ENCODE peak calls at places on chromosome 19, in four cellular contexts. Z, K, Q and O are unnamed samples.

GRCh38 chr19:28416245-28416644 is 796.7 kb downstream of the UQCRFS1 start:
- DNase-seq in Z (no peak), K (no peak), Q (no peak), O (no peak)

GRCh38 chr19:8655340-8655709 is 24.9 kb downstream of the NFILZ start:
- DNase-seq in Z (no peak), K (no peak), Q (no peak), O (peak; percentile 22)

GRCh38 chr19:29704562-29705558 is 10.2 kb downstream of the C19orf12 start:
- DNase-seq in Z (no peak), K (no peak), Q (no peak), O (no peak)

GRCh38 chr19:6503407-6504201 is 1.5 kb upstream of the TUBB4A start:
- DNase-seq in Z (no peak), K (no peak), Q (no peak), O (no peak)

GRCh38 chr19:6417713-6418561 is 6.7 kb downstream of the KHSRP start:
- DNase-seq in Z (no peak), K (no peak), Q (no peak), O (peak; percentile 84)

GRCh38 chr19:33532859-33533455 is 11.4 kb upstream of the PEPD start:
- DNase-seq in Z (no peak), K (no peak), Q (no peak), O (no peak)

GRCh38 chr19:6728346-6728745 is 7.9 kb upstream of the C3 start:
- DNase-seq in Z (no peak), K (no peak), Q (no peak), O (no peak)

GRCh38 chr19:52211203-52211602 is 21.4 kb downstream of the PPP2R1A start:
- DNase-seq in Z (no peak), K (no peak), Q (no peak), O (no peak)

GRCh38 chr19:28377077-28377476 is 835.9 kb downstream of the UQCRFS1 start:
- DNase-seq in Z (no peak), K (no peak), Q (no peak), O (no peak)

GRCh38 chr19:47723573-47723923 is 10.3 kb downstream of the EHD2 start:
- DNase-seq in Z (no peak), K (no peak), Q (peak; percentile 63), O (no peak)

GRCh38 chr19:46495789-46496099 is at the start of gene PNMA8B:
- DNase-seq in Z (no peak), K (no peak), Q (no peak), O (peak; percentile 99)

GRCh38 chr19:22286151-22286810 is at the start of gene ZNF729:
- DNase-seq in Z (no peak), K (no peak), Q (no peak), O (no peak)

GRCh38 chr19:13796301-13797057 is 1.2 kb downstream of the ZSWIM4 start:
- DNase-seq in Z (no peak), K (peak; percentile 60), Q (peak; percentile 23), O (peak; percentile 43)

GRCh38 chr19:47651132-47651531 is 42.2 kb downstream of the BICRA start:
- DNase-seq in Z (no peak), K (no peak), Q (no peak), O (no peak)

GRCh38 chr19:58510084-58510862 is 1.5 kb downstream of the SLC27A5 start:
- DNase-seq in Z (no peak), K (no peak), Q (peak; percentile 81), O (no peak)

GRCh38 chr19:41795031-41795461 is 1.3 kb upstream of the CEACAM3 start:
- DNase-seq in Z (no peak), K (peak; percentile 38), Q (peak; percentile 29), O (peak; percentile 35)

GRCh38 chr19:52665529-52665928 is 27.4 kb upstream of the ZNF83 start:
- DNase-seq in Z (peak; percentile 17), K (peak; percentile 53), Q (no peak), O (no peak)

GRCh38 chr19:14517840-14518505 is at the start of gene DNAJB1:
- DNase-seq in Z (no peak), K (no peak), Q (peak; percentile 38), O (peak; percentile 94)

GRCh38 chr19:14138576-14139265 is 2.3 kb upstream of the ASF1B start:
- DNase-seq in Z (no peak), K (no peak), Q (no peak), O (no peak)

GRCh38 chr19:41641879-41642485 is 15.1 kb upstream of the CEACAM4 start:
- DNase-seq in Z (peak; percentile 33), K (peak; percentile 37), Q (peak; percentile 23), O (peak; percentile 78)

GRCh38 chr19:37953576-37954303 is 46.7 kb downstream of the SIPA1L3 start:
- DNase-seq in Z (no peak), K (no peak), Q (no peak), O (no peak)

GRCh38 chr19:47676811-47677210 is 36.4 kb upstream of the EHD2 start:
- DNase-seq in Z (no peak), K (no peak), Q (no peak), O (no peak)

GRCh38 chr19:37691881-37692504 is 27.6 kb downstream of the ZNF607 start:
- DNase-seq in Z (no peak), K (no peak), Q (peak; percentile 87), O (peak; percentile 89)

GRCh38 chr19:34256835-34257558 is 2.6 kb downstream of the GARRE1 start:
- DNase-seq in Z (no peak), K (no peak), Q (no peak), O (no peak)

GRCh38 chr19:58157045-58157728 is 6.6 kb upstream of the ZNF329 start:
- DNase-seq in Z (no peak), K (no peak), Q (no peak), O (no peak)

GRCh38 chr19:43639507-43640423 is at the start of gene CADM4:
- DNase-seq in Z (no peak), K (no peak), Q (no peak), O (peak; percentile 93)

GRCh38 chr19:49316284-49316683 is 8.7 kb downstream of the SLC6A16 start:
- DNase-seq in Z (no peak), K (no peak), Q (no peak), O (no peak)

GRCh38 chr19:31139871-31140505 is 209.2 kb downstream of the TSHZ3 start:
- DNase-seq in Z (no peak), K (no peak), Q (no peak), O (no peak)

GRCh38 chr19:54959840-54960239 is 6.3 kb upstream of the NLRP2 start:
- DNase-seq in Z (no peak), K (no peak), Q (no peak), O (no peak)
- TF ChIP-seq SIN3A in Z (no peak), K (no peak), Q (no peak), O (no peak)

GRCh38 chr19:11200931-11201330 is 3.6 kb upstream of the KANK2 start:
- DNase-seq in Z (no peak), K (no peak), Q (no peak), O (no peak)

GRCh38 chr19:11203194-11204075 is 6.1 kb upstream of the KANK2 start:
- DNase-seq in Z (no peak), K (no peak), Q (peak; percentile 35), O (peak; percentile 93)

GRCh38 chr19:11204076-11204602 is 6.8 kb upstream of the KANK2 start:
- DNase-seq in Z (no peak), K (no peak), Q (no peak), O (no peak)

GRCh38 chr19:11201791-11202190 is 4.4 kb upstream of the KANK2 start:
- DNase-seq in Z (no peak), K (no peak), Q (no peak), O (no peak)

DNA sequence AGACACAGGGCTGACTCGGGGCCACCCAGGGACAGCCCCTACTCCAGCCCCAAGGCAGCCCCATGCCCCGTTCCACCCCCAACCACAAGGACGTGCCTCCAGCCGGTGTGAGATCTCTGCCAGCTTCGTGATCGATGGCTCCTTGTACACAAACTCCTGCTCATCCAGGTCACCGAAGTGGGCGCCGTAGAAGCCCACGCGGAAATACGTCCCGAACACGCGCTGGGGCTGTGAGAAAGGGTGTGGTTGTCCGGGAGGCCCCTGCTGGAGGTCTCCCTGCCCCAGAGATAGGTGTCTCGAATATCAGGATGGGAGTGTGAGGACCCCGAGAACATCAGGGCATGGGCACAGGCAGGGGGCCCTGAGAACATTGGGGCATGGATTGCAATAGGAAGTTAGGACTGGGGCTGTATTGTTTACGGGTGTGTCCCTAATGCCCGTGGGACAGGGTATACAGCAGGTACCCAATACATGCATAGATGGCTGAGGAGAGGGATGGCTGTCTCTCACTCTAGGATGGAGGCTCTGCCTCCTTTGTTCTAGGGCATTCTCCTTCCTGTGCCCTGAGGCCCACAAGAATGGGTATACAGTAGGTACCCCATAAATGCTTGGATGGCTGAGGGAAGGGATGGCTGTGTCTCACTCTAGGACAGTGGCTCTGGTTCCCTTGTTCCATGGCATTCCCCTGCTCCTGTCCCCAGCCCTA is 5.3 kb upstream of the KANK2 start:
- DNase-seq in Z (no peak), K (no peak), Q (no peak), O (no peak)
- H3K4me1 ChIP-seq in Z (peaks cover 19% of the 10 kb centered on the region), K (peaks cover 19% of the 10 kb centered on the region), Q (peaks cover 12% of the 10 kb centered on the region), O (peaks cover 12% of the 10 kb centered on the region)

GRCh38 chr19:44720945-44721344 is 22.0 kb downstream of the CEACAM16 start:
- DNase-seq in Z (no peak), K (no peak), Q (no peak), O (no peak)

GRCh38 chr19:44722131-44723121 is 23.5 kb downstream of the CEACAM16 start:
- DNase-seq in Z (no peak), K (no peak), Q (no peak), O (no peak)

GRCh38 chr19:44717603-44718002 is 18.7 kb downstream of the CEACAM16 start:
- DNase-seq in Z (no peak), K (no peak), Q (no peak), O (no peak)

GRCh38 chr19:44719262-44719701 is 20.3 kb downstream of the CEACAM16 start:
- DNase-seq in Z (no peak), K (no peak), Q (no peak), O (no peak)

GRCh38 chr19:44718441-44719261 is 19.7 kb downstream of the CEACAM16 start:
- DNase-seq in Z (no peak), K (no peak), Q (peak; percentile 98), O (no peak)
- TF ChIP-seq SIN3A in Z (no peak), K (no peak), Q (peak; percentile 4), O (no peak)

DNA sequence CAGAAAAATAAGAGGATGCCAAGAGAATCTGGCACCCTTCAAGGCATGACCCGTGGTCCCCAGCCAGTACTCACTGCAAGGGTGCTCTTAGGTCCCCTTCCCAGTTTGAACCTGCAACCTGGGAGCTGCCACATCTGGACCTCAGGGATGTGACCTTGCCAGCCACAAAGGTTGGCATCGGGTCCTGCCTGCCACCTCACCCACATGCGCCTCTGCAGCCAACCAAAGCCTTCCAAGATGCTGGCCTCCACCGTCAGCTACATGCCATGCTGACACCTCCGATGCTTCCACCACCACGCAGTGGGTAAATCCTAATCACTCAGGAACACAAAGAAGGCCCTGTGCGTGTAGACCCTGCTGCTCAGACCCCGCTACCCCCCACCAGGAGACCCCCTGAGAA is 35.1 kb downstream of the ELL start:
- DNase-seq in Z (no peak), K (no peak), Q (no peak), O (no peak)
- H3K4me1 ChIP-seq in Z (peaks cover 9% of the 10 kb centered on the region), K (peaks cover 38% of the 10 kb centered on the region), Q (peaks cover 53% of the 10 kb centered on the region), O (peaks cover 39% of the 10 kb centered on the region)

DNA sequence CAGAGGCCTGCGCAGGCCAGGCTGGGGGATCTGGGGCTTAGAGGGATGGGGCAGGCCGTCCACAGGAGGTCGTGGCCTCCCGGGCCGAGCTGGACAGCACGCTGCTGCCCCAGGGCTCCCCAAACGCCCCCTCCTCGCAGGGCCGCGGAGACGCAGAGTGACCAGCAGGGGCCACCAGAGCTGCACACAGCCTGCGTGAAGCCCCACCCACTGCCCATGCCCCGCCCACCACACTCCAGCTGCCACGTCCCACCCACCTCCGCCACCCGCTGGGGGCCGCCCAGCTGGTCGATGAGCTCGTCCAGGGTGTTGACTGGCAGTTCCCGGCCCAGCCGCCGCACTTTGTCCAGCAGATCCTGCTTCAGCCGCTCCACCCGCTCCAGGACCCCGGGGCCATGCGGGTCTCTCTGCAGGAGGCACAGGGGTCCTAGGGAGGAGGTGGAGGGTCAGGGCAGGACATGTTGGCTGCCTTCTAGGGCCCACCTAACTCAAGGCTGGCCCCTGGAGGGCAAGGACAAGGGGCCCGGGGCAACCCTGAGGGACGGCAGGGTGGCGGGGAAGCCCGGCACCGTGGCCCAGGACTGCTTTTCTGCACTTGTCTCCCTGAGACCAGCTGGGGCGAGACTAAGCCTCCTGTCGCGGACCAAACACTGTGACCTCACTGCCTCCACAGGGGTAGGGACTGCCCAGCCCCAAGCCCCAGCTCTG is 9.6 kb downstream of the GPX4 start:
- DNase-seq in Z (no peak), K (peak; percentile 80), Q (peak; percentile 89), O (peak; percentile 100)
- TF ChIP-seq SIN3A in Z (no peak), K (no peak), Q (peak; percentile 86), O (peak; percentile 79)